ENCODE peak calls at places on chromosomes 7 and 10, in four cellular contexts. N is anterior cingulate cortex, G is NB4, V is 8988T. R is an unnamed sample.

GRCh38 chr10:120436431-120437142 is 20.4 kb upstream of the PLPP4 start:
- DNase-seq in N (no peak), G (peak), V (no peak), R (no peak)

GRCh38 chr7:77887567-77887966 is 89.0 kb downstream of the PHTF2 start:
- DNase-seq in V (no peak), G (no peak), N (no peak), R (no peak)

GRCh38 chr10:72334832-72335393 is 19.8 kb downstream of the DNAJB12 start:
- DNase-seq in N (peak), G (peak), V (no peak), R (peak)

GRCh38 chr7:139820089-139820488 is 9.0 kb upstream of the TBXAS1 start:
- DNase-seq in N (no peak), G (no peak), V (no peak), R (no peak)

GRCh38 chr10:20767028-20767427 is 130.1 kb downstream of the NEBL start:
- DNase-seq in G (no peak), V (no peak), N (no peak), R (no peak)

GRCh38 chr7:70506463-70506862 is 625.5 kb upstream of the GALNT17 start:
- DNase-seq in G (peak), N (no peak), V (no peak), R (no peak)

GRCh38 chr10:114258274-114258840 is 19.3 kb downstream of the VWA2 start:
- DNase-seq in V (no peak), N (no peak), G (no peak), R (no peak)

GRCh38 chr10:127415901-127416630 is 133.0 kb upstream of the NPS start:
- DNase-seq in N (no peak), G (no peak), V (no peak), R (no peak)

GRCh38 chr10:61733358-61733940 is 70.7 kb downstream of the CABCOCO1 start:
- DNase-seq in G (peak), N (no peak), V (no peak), R (no peak)

GRCh38 chr10:100713049-100713858 is 32.1 kb upstream of the PAX2 start:
- DNase-seq in N (no peak), V (no peak), G (no peak), R (no peak)

GRCh38 chr7:88344956-88345832 is 38.5 kb upstream of the STEAP4 start:
- DNase-seq in N (peak), G (peak), V (no peak), R (no peak)

R was measured in GF-D8.